ENCODE peak calls at places on chromosome 17, in four cellular contexts. One of them, this sample, is unnamed.

GRCh38 chr17:50103252-50103651 is 8.1 kb downstream of the PDK2 start:
- DNase-seq in ELF-1: no peak
- DNase-seq in amygdala: no peak
- DNase-seq in HS-27A: no peak
- DNase-seq in this sample: no peak

GRCh38 chr17:36728030-36728991 is 126.9 kb downstream of the MRM1 start:
- DNase-seq in ELF-1: peak
- DNase-seq in amygdala: no peak
- DNase-seq in HS-27A: no peak
- DNase-seq in this sample: no peak

GRCh38 chr17:77846531-77847085 is 111.9 kb upstream of the TNRC6C start:
- DNase-seq in ELF-1: no peak
- DNase-seq in amygdala: no peak
- DNase-seq in HS-27A: no peak
- DNase-seq in this sample: no peak

GRCh38 chr17:79923974-79924638 is 84.9 kb upstream of the CBX4 start:
- DNase-seq in ELF-1: peak
- DNase-seq in amygdala: peak
- DNase-seq in HS-27A: no peak
- DNase-seq in this sample: no peak

GRCh38 chr17:73286863-73287296 is 24.9 kb downstream of the CDC42EP4 start:
- DNase-seq in ELF-1: no peak
- DNase-seq in amygdala: no peak
- DNase-seq in HS-27A: no peak
- DNase-seq in this sample: no peak

GRCh38 chr17:49520386-49521087 is 25.4 kb downstream of the NGFR start:
- DNase-seq in ELF-1: no peak
- DNase-seq in amygdala: no peak
- DNase-seq in HS-27A: no peak
- DNase-seq in this sample: no peak

GRCh38 chr17:3535253-3535995 is 22.2 kb downstream of the TRPV3 start:
- DNase-seq in ELF-1: peak
- DNase-seq in amygdala: peak
- DNase-seq in HS-27A: no peak
- DNase-seq in this sample: peak

GRCh38 chr17:13740692-13741091 is 139.0 kb upstream of the HS3ST3A1 start:
- DNase-seq in ELF-1: no peak
- DNase-seq in amygdala: no peak
- DNase-seq in HS-27A: no peak
- DNase-seq in this sample: no peak

GRCh38 chr17:4721203-4722135 is 9.8 kb upstream of the MED11 start:
- DNase-seq in ELF-1: no peak
- DNase-seq in amygdala: no peak
- DNase-seq in HS-27A: peak
- DNase-seq in this sample: no peak

GRCh38 chr17:7745748-7746470 is 28.4 kb downstream of the DNAH2 start:
- DNase-seq in ELF-1: peak
- DNase-seq in amygdala: no peak
- DNase-seq in HS-27A: peak
- DNase-seq in this sample: no peak

GRCh38 chr17:80860101-80860671 is 131.5 kb upstream of the CHMP6 start:
- DNase-seq in ELF-1: no peak
- DNase-seq in amygdala: no peak
- DNase-seq in HS-27A: no peak
- DNase-seq in this sample: no peak

This sample was measured in T-helper 1 cell.